ENCODE peak calls at places on chromosomes 13 and 19, in four cellular contexts. L is CD4-positive, alpha-beta T cell; R is A549; H is OCI-LY7. V is an unnamed sample.

GRCh38 chr19:14515501-14516047 is 2.6 kb downstream of the DNAJB1 start:
- DNase-seq in R (no peak), H (no peak), L (no peak), V (no peak)

GRCh38 chr13:93320942-93321341 is 94.3 kb downstream of the GPC6 start:
- DNase-seq in H (no peak), R (no peak), L (no peak), V (no peak)

GRCh38 chr19:49056101-49056901 is 1.2 kb downstream of the CGB7 start:
- DNase-seq in L (peak), H (peak), R (peak), V (no peak)

GRCh38 chr19:55173717-55174409 is 6.2 kb downstream of the SYT5 start:
- DNase-seq in R (peak), H (peak), L (peak), V (peak)

GRCh38 chr19:35223856-35224505 is 4.6 kb downstream of the FAM187B start:
- DNase-seq in H (no peak), R (no peak), L (no peak), V (no peak)

GRCh38 chr19:56748443-56748842 is 76.9 kb upstream of the ZNF835 start:
- DNase-seq in L (no peak), H (peak), R (peak), V (no peak)

GRCh38 chr19:10006335-10006708 is 4.0 kb downstream of the COL5A3 start:
- DNase-seq in L (no peak), H (no peak), R (no peak), V (no peak)

GRCh38 chr19:17358395-17358794 is 18.7 kb downstream of the PLVAP start:
- DNase-seq in R (peak), L (no peak), H (no peak), V (no peak)

GRCh38 chr13:50910483-50910805 is 853 bp downstream of the RNASEH2B start:
- DNase-seq in L (no peak), R (peak), H (peak), V (no peak)

GRCh38 chr13:50309872-50310594 is 294.8 kb downstream of the KCNRG start:
- DNase-seq in L (no peak), H (no peak), R (no peak), V (no peak)

GRCh38 chr19:55605637-55606470 is at the start of gene ZNF865:
- DNase-seq in L (peak), H (peak), R (peak), V (peak)

GRCh38 chr19:41702208-41702651 is 6.2 kb upstream of the CEACAM5 start:
- DNase-seq in R (peak), L (no peak), H (no peak), V (no peak)

GRCh38 chr19:41904118-41904870 is 21.3 kb downstream of the ARHGEF1 start:
- DNase-seq in H (no peak), L (no peak), R (peak), V (no peak)

GRCh38 chr19:57171551-57172081 is 4.3 kb upstream of the DUXA start:
- DNase-seq in H (no peak), L (peak), R (no peak), V (peak)

GRCh38 chr19:3665681-3666544 is 34.4 kb downstream of the PIP5K1C start:
- DNase-seq in L (peak), H (peak), R (no peak), V (peak)

GRCh38 chr19:45059258-45059965 is 16.9 kb downstream of the ZNF296 start:
- DNase-seq in R (peak), L (peak), H (peak), V (peak)

GRCh38 chr13:42747399-42747873 is 33.9 kb upstream of the FAM216B start:
- DNase-seq in H (no peak), L (no peak), R (peak), V (no peak)

GRCh38 chr19:13842294-13843103 is 34.4 kb upstream of the NANOS3 start:
- DNase-seq in H (peak), L (peak), R (peak), V (peak)

GRCh38 chr13:40568672-40569350 is 97.6 kb downstream of the FOXO1 start:
- DNase-seq in L (no peak), R (no peak), H (no peak), V (no peak)

GRCh38 chr13:99178636-99179035 is 22.0 kb upstream of the UBAC2 start:
- DNase-seq in R (no peak), H (peak), L (no peak), V (no peak)

GRCh38 chr13:20254076-20254475 is 22.0 kb upstream of the GJB6 start:
- DNase-seq in L (no peak), H (no peak), R (no peak), V (no peak)

GRCh38 chr19:49355890-49356289 is 6.3 kb downstream of the TEAD2 start:
- DNase-seq in H (no peak), R (no peak), L (no peak), V (no peak)

GRCh38 chr19:29383696-29384095 is 142.1 kb upstream of the VSTM2B start:
- DNase-seq in L (no peak), H (no peak), R (no peak), V (no peak)
- H3K27ac ChIP-seq in L (no peak), H (no peak), R (no peak), V (no peak)

GRCh38 chr19:5787554-5788182 is 3.1 kb upstream of the PRR22 start:
- DNase-seq in R (no peak), L (no peak), H (no peak), V (no peak)

GRCh38 chr19:5788422-5788821 is 2.5 kb downstream of the DUS3L start:
- DNase-seq in L (no peak), H (no peak), R (no peak), V (no peak)

GRCh38 chr19:5790573-5791520 is at the start of gene DUS3L:
- DNase-seq in L (peak), R (peak), H (peak), V (peak)

GRCh38 chr19:5789886-5790572 is 934 bp downstream of the DUS3L start:
- DNase-seq in L (no peak), R (no peak), H (no peak), V (no peak)

GRCh38 chr19:5789201-5789795 is 1.7 kb downstream of the DUS3L start:
- DNase-seq in L (no peak), H (no peak), R (no peak), V (no peak)
- H3K27ac ChIP-seq in L (no peak), H (no peak), R (no peak), V (no peak)

GRCh38 chr19:38700350-38700932 is 43.8 kb downstream of the CAPN12 start:
- DNase-seq in L (no peak), H (no peak), R (no peak), V (no peak)
- H3K27ac ChIP-seq in L (no peak), H (no peak), R (peak), V (peak)

GRCh38 chr13:77306458-77306857 is 20.4 kb downstream of the MYCBP2 start:
- DNase-seq in L (no peak), H (no peak), R (no peak), V (no peak)
- H3K27ac ChIP-seq in L (no peak), H (no peak), R (no peak), V (no peak)